ENCODE peak calls at places on chromosomes 6 and 20, in five cellular contexts. S, F, L, Q and V are unnamed samples.

GRCh38 chr6:77447254-77447653 is 16.0 kb downstream of the HTR1B start:
- DNase-seq in S (no peak), L (peak; percentile 55), Q (peak; percentile 48), F (peak; percentile 60), V (no peak)

GRCh38 chr20:528923-529594 is 14.5 kb downstream of the CSNK2A1 start:
- DNase-seq in L (peak; percentile 88), Q (peak; percentile 76), F (peak; percentile 73), S (no peak), V (peak; percentile 80)

GRCh38 chr6:105986998-105987397 is 99.1 kb upstream of the PRDM1 start:
- DNase-seq in L (peak; percentile 93), Q (no peak), S (no peak), F (no peak), V (peak; percentile 84)

GRCh38 chr6:45112711-45113110 is 215.4 kb upstream of the RUNX2 start:
- DNase-seq in S (no peak), Q (peak; percentile 61), F (no peak), L (peak; percentile 10), V (no peak)

GRCh38 chr6:48835421-48835958 is 627.6 kb downstream of the MMUT start:
- DNase-seq in S (no peak), Q (no peak), L (no peak), F (peak; percentile 50), V (peak; percentile 67)

GRCh38 chr20:10328897-10329255 is 105.1 kb downstream of the MKKS start:
- DNase-seq in S (no peak), F (no peak), L (no peak), Q (no peak), V (peak; percentile 33)

GRCh38 chr6:11535801-11536230 is 1.7 kb upstream of the TMEM170B start:
- DNase-seq in S (no peak), F (peak; percentile 62), L (peak; percentile 26), Q (peak; percentile 68), V (peak; percentile 34)

GRCh38 chr6:16576391-16577368 is 184.6 kb downstream of the ATXN1 start:
- DNase-seq in F (no peak), S (no peak), Q (no peak), L (no peak), V (no peak)

GRCh38 chr20:38685853-38686473 is 38.3 kb upstream of the SLC32A1 start:
- DNase-seq in Q (peak; percentile 48), S (peak; percentile 14), F (peak; percentile 69), L (peak; percentile 21), V (peak; percentile 52)

GRCh38 chr20:49821850-49822249 is 9.2 kb downstream of the SLC9A8 start:
- DNase-seq in Q (peak; percentile 52), L (peak; percentile 84), S (no peak), F (peak; percentile 79), V (peak; percentile 79)

GRCh38 chr20:59945731-59946130 is 5.5 kb downstream of the FAM217B start:
- DNase-seq in F (no peak), S (no peak), Q (no peak), L (peak; percentile 55), V (no peak)

GRCh38 chr20:59945175-59945574 is 5.0 kb downstream of the FAM217B start:
- DNase-seq in S (no peak), Q (no peak), F (no peak), L (peak; percentile 23), V (no peak)

GRCh38 chr20:59949911-59950310 is 8.3 kb upstream of the CDH26 start:
- DNase-seq in L (no peak), Q (no peak), F (no peak), S (no peak), V (no peak)

GRCh38 chr20:59948212-59948611 is 8.0 kb downstream of the FAM217B start:
- DNase-seq in S (no peak), F (no peak), L (no peak), Q (no peak), V (no peak)

DNA sequence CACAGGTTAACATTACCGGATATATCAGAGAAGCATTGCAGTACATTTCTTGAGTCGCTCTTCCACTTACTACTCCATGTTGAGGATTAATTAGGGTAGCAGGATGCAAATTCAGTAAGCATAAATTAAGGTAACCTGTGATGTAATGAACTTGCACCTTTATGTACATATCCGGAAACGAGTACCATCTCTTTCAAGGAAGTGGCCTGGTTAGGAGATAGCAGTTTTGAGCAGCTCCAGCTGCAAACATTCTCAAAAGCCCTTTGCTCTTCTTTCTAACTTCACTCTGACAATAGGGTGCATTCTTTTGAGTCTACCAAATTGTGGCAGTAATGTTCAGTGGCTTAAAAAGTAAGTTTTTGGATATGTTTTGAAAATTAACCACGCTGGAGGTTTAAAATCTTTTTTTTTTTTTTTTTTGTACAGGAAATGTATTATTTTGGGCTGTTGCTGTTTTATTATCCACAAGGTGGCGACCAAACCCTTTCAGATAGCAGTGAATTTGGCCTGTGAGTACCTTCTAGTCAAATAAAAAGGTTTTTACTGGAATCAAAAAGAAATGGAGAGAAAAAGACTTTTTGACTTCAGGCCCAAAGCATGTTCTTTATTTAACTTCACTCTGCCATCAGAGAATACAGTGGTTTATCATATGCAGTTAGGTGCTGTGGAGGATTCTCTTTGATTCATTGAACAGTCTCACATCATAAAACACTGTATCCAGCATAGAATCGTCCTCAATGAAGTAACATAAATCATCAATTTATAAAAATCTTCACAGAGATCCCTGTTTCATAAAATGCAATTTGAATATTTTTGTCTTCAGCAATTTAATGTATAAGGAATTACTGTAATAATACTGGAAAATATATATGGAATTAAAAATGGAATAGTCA is 8.9 kb downstream of the FAM217B start:
- DNase-seq in S (no peak), F (peak; percentile 73), Q (peak; percentile 63), L (peak; percentile 67), V (peak; percentile 60)
- TF ChIP-seq CTCF in S (peak; percentile 89), F (peak; percentile 67), Q (peak; percentile 60), L (peak; percentile 72), V (peak; percentile 61)

GRCh38 chr6:69792292-69792691 is 4.5 kb downstream of the LMBRD1 start:
- DNase-seq in F (no peak), Q (no peak), L (no peak), S (no peak), V (no peak)
- H3K4me3 ChIP-seq in F (no peak overlapping the region), Q (no peak overlapping the region), L (no peak overlapping the region), S (no peak overlapping the region), V (no peak overlapping the region)

GRCh38 chr6:46541556-46541955 is 50.3 kb upstream of the RCAN2 start:
- DNase-seq in L (no peak), Q (no peak), S (no peak), F (no peak), V (no peak)
- TF ChIP-seq CTCF in L (no peak), Q (no peak), S (no peak), F (no peak), V (no peak)

GRCh38 chr20:17594443-17594842 is 24.6 kb downstream of the DSTN start:
- DNase-seq in S (no peak), L (peak; percentile 63), F (peak; percentile 84), Q (peak; percentile 64), V (peak; percentile 55)
- H3K4me3 ChIP-seq in S (no peak overlapping the region), L (no peak overlapping the region), F (no peak overlapping the region), Q (no peak overlapping the region), V (no peak overlapping the region)

GRCh38 chr6:68313911-68314310 is 321.2 kb upstream of the ADGRB3 start:
- DNase-seq in S (no peak), F (peak; percentile 43), Q (peak; percentile 46), L (no peak), V (no peak)
- TF ChIP-seq CTCF in S (no peak), F (peak; percentile 48), Q (peak; percentile 56), L (no peak), V (no peak)

DNA sequence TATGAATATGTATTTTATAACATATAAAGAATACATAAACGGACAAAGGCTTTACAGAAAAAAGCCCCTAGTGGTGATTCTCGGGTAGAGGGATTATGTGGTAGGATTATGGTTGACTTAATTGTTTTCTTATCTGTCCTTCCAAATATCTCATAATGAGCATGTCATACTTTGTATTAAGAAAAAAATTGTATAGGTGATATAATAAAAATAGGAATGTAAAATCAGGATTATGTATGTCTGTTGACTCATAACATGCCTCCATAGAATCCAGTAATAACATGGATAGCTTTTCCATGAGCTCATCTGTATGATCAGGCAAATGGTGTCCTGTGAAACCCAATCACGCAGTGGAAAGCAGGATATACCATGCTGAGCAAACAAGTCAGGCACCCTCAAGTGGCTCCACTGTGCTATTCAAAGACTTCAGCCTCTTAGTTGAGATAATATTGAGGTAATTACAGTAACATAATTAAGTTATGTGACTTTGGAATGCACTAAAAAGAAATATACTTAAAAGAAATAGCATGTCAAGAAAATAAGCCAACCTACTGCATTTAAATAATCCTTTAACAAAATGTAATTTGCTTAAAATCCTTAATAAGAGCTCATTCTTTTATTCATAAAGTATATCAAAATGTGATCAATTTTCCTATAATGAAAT is 39.6 kb upstream of the PRELID3B start:
- DNase-seq in L (peak; percentile 6), Q (no peak), F (peak; percentile 12), S (no peak), V (no peak)
- H3K4me3 ChIP-seq in L (no peak overlapping the region), Q (no peak overlapping the region), F (no peak overlapping the region), S (no peak overlapping the region), V (no peak overlapping the region)

DNA sequence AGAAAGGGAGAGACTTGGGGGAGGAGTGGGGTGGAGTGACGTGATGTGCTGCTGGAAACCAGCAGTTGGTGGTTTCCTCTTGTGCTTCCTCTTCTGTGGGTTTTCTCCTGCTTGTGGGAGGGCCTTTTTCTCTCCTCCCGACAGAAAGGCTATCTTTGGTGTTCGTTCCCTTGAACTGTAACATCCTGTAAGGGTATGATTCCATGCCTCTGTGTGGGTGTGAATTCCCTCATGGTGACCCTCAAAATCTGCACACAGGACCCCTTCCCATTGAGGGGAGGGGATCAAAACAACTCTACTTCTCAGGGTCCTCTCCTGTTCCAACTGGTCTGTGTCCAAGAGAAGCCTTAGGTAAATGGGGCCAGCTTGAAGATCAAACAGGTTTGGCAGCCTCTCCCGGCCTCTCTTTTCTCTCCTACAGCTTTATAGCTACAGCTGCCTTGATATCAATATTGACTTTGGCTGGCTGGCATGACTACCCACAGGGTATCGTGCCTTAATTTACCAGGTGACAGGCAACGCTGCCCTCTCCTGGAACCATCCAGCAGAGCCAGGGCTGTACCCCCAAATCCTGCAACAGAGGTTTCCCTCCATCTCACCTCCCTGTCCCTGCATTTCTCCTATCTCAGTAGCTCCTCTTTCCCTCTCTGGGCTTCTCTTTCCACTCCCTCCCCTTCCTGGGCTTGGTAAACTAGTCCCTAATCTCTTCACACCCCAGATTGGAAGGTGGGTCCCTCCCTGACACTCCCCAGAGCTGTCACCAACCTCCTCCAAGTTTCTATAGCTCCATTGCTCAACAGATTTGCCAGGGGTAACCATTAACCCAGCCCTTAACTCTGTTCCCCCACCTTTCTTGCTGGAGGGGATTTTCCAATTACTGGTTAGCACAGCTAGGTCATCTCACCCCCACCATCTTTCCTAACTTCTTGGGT is 1.5 kb upstream of the MSH5 start:
- DNase-seq in L (peak; percentile 80), S (peak; percentile 55), F (peak; percentile 92), Q (peak; percentile 91), V (peak; percentile 84)
- TF ChIP-seq CTCF in L (peak; percentile 32), S (no peak), F (peak; percentile 29), Q (peak; percentile 33), V (peak; percentile 33)

GRCh38 chr6:121944361-121944760 is 455.1 kb upstream of the HSF2 start:
- DNase-seq in Q (peak; percentile 44), F (peak; percentile 6), L (peak; percentile 79), S (no peak), V (no peak)
- H3K4me3 ChIP-seq in Q (no peak overlapping the region), F (no peak overlapping the region), L (no peak overlapping the region), S (no peak overlapping the region), V (no peak overlapping the region)

GRCh38 chr6:27630727-27631613 is 158.1 kb upstream of the ZNF184 start:
- DNase-seq in S (no peak), L (no peak), Q (peak; percentile 58), F (peak; percentile 68), V (peak; percentile 50)
- TF ChIP-seq CTCF in S (no peak), L (no peak), Q (peak; percentile 9), F (no peak), V (peak; percentile 10)

GRCh38 chr20:32966881-32967781 is 37.1 kb downstream of the SUN5 start:
- DNase-seq in F (no peak), Q (no peak), L (no peak), S (no peak), V (no peak)
- H3K4me3 ChIP-seq in F (no peak overlapping the region), Q (no peak overlapping the region), L (no peak overlapping the region), S (peak overlapping the region; percentile 21), V (no peak overlapping the region)